ENCODE peak calls at places on chromosomes 16 and 17, in eight cellular contexts. O, T, Q, Z, R, D, B and V are unnamed samples.

GRCh38 chr16:48879173-48879926 is 269.4 kb upstream of the N4BP1 start:
- DNase-seq in O (no peak), T (no peak), Q (no peak), Z (no peak), R (no peak), D (no peak), B (no peak), V (no peak)

GRCh38 chr17:13114601-13115024 is 96.8 kb upstream of the ELAC2 start:
- DNase-seq in O (peak; percentile 2), T (no peak), Q (peak; percentile 87), Z (peak; percentile 85), R (peak; percentile 13), D (peak; percentile 84), B (peak; percentile 69), V (peak; percentile 71)

GRCh38 chr17:62562656-62563055 is 64.8 kb upstream of the MRC2 start:
- DNase-seq in O (no peak), T (no peak), Q (no peak), Z (no peak), R (peak; percentile 73), D (no peak), B (no peak), V (peak; percentile 90)

GRCh38 chr17:75535119-75535537 is 9.6 kb downstream of the LLGL2 start:
- DNase-seq in O (peak; percentile 48), T (no peak), Q (peak; percentile 31), Z (peak; percentile 53), R (no peak), D (no peak), B (no peak), V (no peak)

GRCh38 chr17:234163-235047 is 53.0 kb upstream of the DOC2B start:
- DNase-seq in O (no peak), T (no peak), Q (no peak), Z (no peak), R (no peak), D (no peak), B (no peak), V (no peak)

GRCh38 chr16:86303787-86304685 is 206.3 kb upstream of the FOXF1 start:
- DNase-seq in O (no peak), T (no peak), Q (no peak), Z (no peak), R (no peak), D (peak; percentile 45), B (no peak), V (no peak)

GRCh38 chr17:67628580-67629013 is 89.1 kb upstream of the NOL11 start:
- DNase-seq in O (peak; percentile 8), T (no peak), Q (peak; percentile 19), Z (no peak), R (no peak), D (peak; percentile 55), B (peak; percentile 64), V (no peak)

GRCh38 chr16:84423416-84423837 is 55.1 kb downstream of the ATP2C2 start:
- DNase-seq in O (peak; percentile 82), T (peak; percentile 31), Q (no peak), Z (no peak), R (peak; percentile 80), D (peak; percentile 69), B (peak; percentile 44), V (peak; percentile 15)

GRCh38 chr16:87828071-87828971 is 41.0 kb downstream of the SLC7A5 start:
- DNase-seq in O (peak; percentile 80), T (no peak), Q (no peak), Z (no peak), R (no peak), D (no peak), B (no peak), V (no peak)

GRCh38 chr16:70161350-70161749 is 12.2 kb upstream of the CLEC18C start:
- DNase-seq in O (no peak), T (no peak), Q (no peak), Z (peak; percentile 4), R (no peak), D (no peak), B (no peak), V (no peak)

GRCh38 chr16:2428051-2428786 is 1.0 kb upstream of the CCNF start:
- DNase-seq in O (peak; percentile 51), T (peak; percentile 52), Q (peak; percentile 64), Z (peak; percentile 72), R (no peak), D (peak; percentile 58), B (peak; percentile 68), V (peak; percentile 22)

GRCh38 chr16:89845417-89845816 is 17.1 kb downstream of the SPIRE2 start:
- DNase-seq in O (peak; percentile 87), T (peak; percentile 12), Q (no peak), Z (no peak), R (no peak), D (no peak), B (no peak), V (no peak)

GRCh38 chr17:29667969-29668368 is 45.3 kb upstream of the CORO6 start:
- DNase-seq in O (no peak), T (no peak), Q (no peak), Z (no peak), R (no peak), D (peak; percentile 14), B (no peak), V (no peak)

GRCh38 chr16:49399594-49400364 is 26.2 kb downstream of the C16orf78 start:
- DNase-seq in O (peak; percentile 91), T (peak; percentile 39), Q (no peak), Z (no peak), R (no peak), D (no peak), B (no peak), V (no peak)

GRCh38 chr17:60590075-60590474 is 9.9 kb upstream of the PPM1D start:
- DNase-seq in O (no peak), T (no peak), Q (no peak), Z (no peak), R (no peak), D (no peak), B (no peak), V (no peak)

GRCh38 chr17:60585887-60586286 is 14.1 kb upstream of the PPM1D start:
- DNase-seq in O (no peak), T (no peak), Q (no peak), Z (no peak), R (no peak), D (no peak), B (no peak), V (no peak)

GRCh38 chr17:60583008-60583407 is 17.0 kb upstream of the PPM1D start:
- DNase-seq in O (no peak), T (no peak), Q (no peak), Z (no peak), R (no peak), D (no peak), B (no peak), V (no peak)

DNA sequence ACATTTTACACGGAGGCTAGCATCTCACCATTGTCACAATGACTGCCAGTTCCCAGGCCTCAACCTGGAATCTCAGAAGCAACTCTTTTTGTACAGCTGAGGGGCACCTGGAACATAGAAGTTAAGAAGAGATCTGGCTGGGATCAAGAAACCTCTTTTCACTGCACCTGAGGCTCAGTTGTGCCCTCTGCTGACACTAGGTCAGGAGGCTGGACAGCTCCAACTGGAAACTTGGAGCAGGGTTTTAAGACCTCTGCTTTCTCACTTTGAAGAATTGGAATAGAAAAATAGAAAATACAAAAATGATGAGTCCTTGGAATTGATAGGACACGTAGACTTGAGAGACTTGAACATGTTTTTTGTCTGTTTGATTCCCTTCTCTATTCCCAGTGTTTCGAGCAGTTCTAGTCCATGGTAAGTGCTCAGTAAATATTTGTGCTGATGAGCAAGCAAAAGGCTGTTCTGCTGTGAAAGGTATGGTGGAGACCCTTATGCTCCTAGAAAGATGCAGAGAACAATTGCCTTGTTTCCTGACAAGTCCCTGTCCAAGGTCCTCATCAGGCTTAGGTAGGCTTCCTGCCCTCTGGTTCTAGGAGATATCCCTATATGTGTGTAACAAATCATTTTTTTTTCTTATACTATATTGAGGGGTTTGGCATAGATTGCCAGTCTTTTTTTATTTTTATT is 13.6 kb upstream of the PPM1D start:
- DNase-seq in O (peak; percentile 10), T (peak; percentile 24), Q (peak; percentile 54), Z (peak; percentile 40), R (no peak), D (peak; percentile 68), B (no peak), V (peak; percentile 35)
- TF ChIP-seq EZH2phosphoT487 in O (no peak), T (no peak), Q (no peak), Z (no peak), R (no peak), D (no peak), B (no peak), V (no peak)

DNA sequence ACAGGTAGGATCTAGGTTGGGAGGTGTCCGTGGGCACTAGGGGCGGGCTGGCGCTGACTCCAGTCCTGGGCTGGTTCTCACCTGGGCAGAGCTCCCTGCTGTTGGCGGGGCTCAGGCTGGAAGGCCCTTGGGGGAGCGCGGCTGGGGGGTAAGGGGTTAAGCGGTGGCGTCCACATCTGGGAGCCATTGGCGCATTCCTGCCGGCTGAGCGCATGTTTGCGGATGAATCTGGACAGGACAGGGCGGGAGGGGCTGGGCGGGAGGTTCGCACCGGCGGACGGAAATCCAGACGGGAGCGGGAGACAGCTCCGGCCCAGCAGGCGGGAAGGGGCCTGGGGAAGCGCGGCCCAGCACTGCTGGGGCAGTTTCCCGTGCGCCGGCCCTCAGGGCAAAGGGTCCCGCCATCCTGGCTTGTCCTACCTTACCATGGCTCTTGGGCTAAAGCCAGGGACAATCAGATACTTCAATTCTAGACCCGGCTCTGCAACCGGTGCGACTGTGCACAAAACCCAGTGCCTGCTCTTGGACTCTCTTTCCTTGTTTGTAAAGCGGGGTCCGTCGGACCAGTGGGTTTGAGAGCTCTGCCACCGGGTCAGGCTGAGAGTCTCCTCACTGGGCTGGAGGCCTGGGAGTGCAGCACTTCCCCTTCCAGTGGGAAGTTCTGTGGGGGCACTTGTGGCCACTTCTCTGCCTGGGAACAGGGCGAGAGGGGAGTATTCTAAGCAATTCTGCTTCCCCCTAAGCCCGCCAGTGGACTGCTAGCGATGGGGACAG is 7.8 kb downstream of the RARA start:
- DNase-seq in O (no peak), T (no peak), Q (peak; percentile 85), Z (peak; percentile 88), R (peak; percentile 40), D (peak; percentile 85), B (peak; percentile 87), V (peak; percentile 63)
- H3K27ac ChIP-seq in O (no peak overlapping the region), T (peak overlapping the region; percentile 11), Q (no peak overlapping the region), Z (peak overlapping the region; percentile 95), R (peak overlapping the region; percentile 91), D (no peak overlapping the region), B (peak overlapping the region; percentile 95), V (peak overlapping the region; percentile 83)

GRCh38 chr17:57540596-57540995 is 204.5 kb downstream of the CCDC182 start:
- DNase-seq in O (no peak), T (peak; percentile 82), Q (no peak), Z (no peak), R (no peak), D (no peak), B (no peak), V (no peak)
- TF ChIP-seq CTCF in O (no peak), T (peak; percentile 35), Q (no peak), Z (no peak), R (no peak), D (no peak), B (peak; percentile 16), V (no peak)

DNA sequence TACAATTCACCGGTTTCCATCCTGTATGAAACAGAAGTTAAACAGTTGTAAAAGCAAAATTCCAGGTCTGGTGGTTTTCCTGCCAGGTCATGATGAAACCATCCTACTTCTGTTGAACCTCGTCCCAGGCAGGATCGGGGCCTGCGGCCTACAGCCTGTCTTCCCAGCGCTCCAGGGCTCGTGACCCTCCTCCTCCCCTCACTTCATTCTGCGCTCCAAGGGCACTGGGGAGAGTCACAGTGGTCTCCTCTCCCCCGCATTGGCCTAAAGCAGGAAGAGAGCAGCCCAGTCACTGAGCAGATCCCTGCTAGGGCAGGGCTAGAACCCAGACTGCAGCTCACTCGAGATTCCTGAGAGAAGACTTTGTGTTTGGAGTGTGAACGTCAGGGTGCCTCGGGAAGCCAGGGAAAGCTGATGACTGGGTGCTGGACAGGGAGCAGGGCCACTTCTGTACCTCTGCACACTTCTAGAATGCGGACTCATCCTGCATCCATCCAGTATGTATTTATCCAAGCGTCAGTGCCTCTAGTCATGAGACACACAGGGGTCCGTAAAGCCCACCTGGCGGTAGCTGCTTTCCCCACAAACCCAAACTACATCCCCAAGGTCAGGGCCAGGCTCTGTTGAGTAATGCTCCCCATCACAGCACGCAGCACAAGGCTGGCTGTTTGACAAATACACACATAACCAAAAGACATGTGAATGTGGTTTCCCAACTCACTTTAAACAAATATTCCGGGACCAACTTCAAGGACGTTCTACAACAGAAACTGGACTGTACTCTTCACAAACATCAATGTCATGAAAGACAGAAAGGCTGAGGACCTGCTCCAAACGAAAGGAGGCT is 1.7 kb upstream of the ITGAE start:
- DNase-seq in O (no peak), T (no peak), Q (no peak), Z (peak; percentile 43), R (no peak), D (no peak), B (no peak), V (peak; percentile 79)
- TF ChIP-seq EZH2phosphoT487 in O (no peak), T (no peak), Q (no peak), Z (no peak), R (no peak), D (no peak), B (no peak), V (no peak)